ENCODE peak calls at places on chromosome 10, in six cellular contexts. B is stimulated activated CD4-positive, alpha-beta T cell treated with anti-CD3 and anti-CD28 coated beads, Interleukin-1b, Interleukin-23, amount 100 ng/mL, for 4 hours; H is skeletal muscle cell; K is H7; R is GM12865; Z is left cardiac atrium. X is an unnamed sample.

GRCh38 chr10:79502561-79503309 is 9.6 kb upstream of the EIF5AL1 start:
- DNase-seq in K (peak; percentile 76), B (no peak), R (no peak), Z (no peak), H (no peak), X (no peak)

GRCh38 chr10:109676703-109677102 is 246.6 kb downstream of the XPNPEP1 start:
- DNase-seq in Z (no peak), H (no peak), B (no peak), K (no peak), R (no peak), X (no peak)

GRCh38 chr10:9209105-9209798 is 1154.8 kb downstream of the GATA3 start:
- DNase-seq in H (peak; percentile 9), R (peak; percentile 68), B (peak; percentile 73), Z (peak; percentile 51), K (peak; percentile 48), X (no peak)

GRCh38 chr10:14016011-14016536 is 314.6 kb downstream of the FRMD4A start:
- DNase-seq in Z (peak; percentile 65), K (no peak), R (peak; percentile 71), B (no peak), H (peak; percentile 49), X (no peak)

GRCh38 chr10:98340261-98340675 is 72.3 kb upstream of the LOXL4 start:
- DNase-seq in K (no peak), B (no peak), H (no peak), R (peak; percentile 66), Z (no peak), X (no peak)

GRCh38 chr10:15311885-15312280 is 59.2 kb downstream of the FAM171A1 start:
- DNase-seq in K (no peak), R (no peak), B (no peak), Z (no peak), H (no peak), X (no peak)

GRCh38 chr10:70578371-70578947 is 24.1 kb downstream of the PRF1 start:
- DNase-seq in B (peak; percentile 29), H (peak; percentile 47), R (peak; percentile 92), Z (no peak), K (no peak), X (no peak)

GRCh38 chr10:34687434-34688205 is 127.5 kb downstream of the PARD3 start:
- DNase-seq in R (no peak), H (peak; percentile 33), Z (no peak), B (no peak), K (no peak), X (no peak)

X was measured in CMK.